ENCODE peak calls at places on chromosome 7, in seven cellular contexts. F, H, E, C, A, X and O are unnamed samples.

GRCh38 chr7:137751361-137752009 is 95.3 kb downstream of the DGKI start:
- DNase-seq in F (no peak), H (no peak), E (no peak), C (no peak), A (no peak), X (no peak), O (no peak)

GRCh38 chr7:150461520-150461919 is 11.1 kb downstream of the GIMAP8 start:
- DNase-seq in F (no peak), H (no peak), E (no peak), C (no peak), A (no peak), X (no peak), O (no peak)

GRCh38 chr7:66399566-66399965 is 194.4 kb downstream of the TPST1 start:
- DNase-seq in F (no peak), H (no peak), E (no peak), C (no peak), A (no peak), X (no peak), O (no peak)

GRCh38 chr7:110407706-110408105 is 683.2 kb upstream of the LRRN3 start:
- DNase-seq in F (no peak), H (no peak), E (no peak), C (no peak), A (no peak), X (no peak), O (no peak)

GRCh38 chr7:55488221-55488620 is 84.1 kb downstream of the VOPP1 start:
- DNase-seq in F (no peak), H (no peak), E (no peak), C (no peak), A (no peak), X (no peak), O (peak; percentile 63)

GRCh38 chr7:93156884-93157283 is 8.7 kb upstream of the SAMD9L start:
- DNase-seq in F (no peak), H (no peak), E (no peak), C (no peak), A (no peak), X (no peak), O (no peak)

GRCh38 chr7:151276651-151277590 is 28.4 kb upstream of the SMARCD3 start:
- DNase-seq in F (peak; percentile 86), H (peak; percentile 7), E (peak; percentile 23), C (peak; percentile 50), A (peak; percentile 32), X (no peak), O (peak; percentile 87)

GRCh38 chr7:137992738-137993394 is 9.0 kb downstream of the CREB3L2 start:
- DNase-seq in F (no peak), H (peak; percentile 78), E (no peak), C (no peak), A (no peak), X (no peak), O (no peak)

GRCh38 chr7:123242467-123243097 is 42.8 kb upstream of the SLC13A1 start:
- DNase-seq in F (no peak), H (no peak), E (no peak), C (no peak), A (no peak), X (no peak), O (no peak)

GRCh38 chr7:107020400-107020799 is 24.1 kb upstream of the PRKAR2B start:
- DNase-seq in F (no peak), H (no peak), E (no peak), C (no peak), A (no peak), X (no peak), O (no peak)

GRCh38 chr7:64574481-64575159 is 11.7 kb upstream of the ZNF680 start:
- DNase-seq in F (peak; percentile 81), H (no peak), E (no peak), C (no peak), A (no peak), X (peak; percentile 55), O (no peak)

GRCh38 chr7:35849158-35849831 is 48.4 kb downstream of the SEPTIN7 start:
- DNase-seq in F (peak; percentile 49), H (no peak), E (no peak), C (no peak), A (no peak), X (no peak), O (no peak)

GRCh38 chr7:134720091-134720935 is 59.1 kb upstream of the CALD1 start:
- DNase-seq in F (no peak), H (no peak), E (no peak), C (no peak), A (no peak), X (no peak), O (no peak)

GRCh38 chr7:108080094-108080656 is 50.0 kb downstream of the LAMB4 start:
- DNase-seq in F (no peak), H (no peak), E (no peak), C (no peak), A (no peak), X (no peak), O (no peak)

GRCh38 chr7:6128205-6128604 is 97.0 kb downstream of the ANKRD61 start:
- DNase-seq in F (no peak), H (no peak), E (no peak), C (no peak), A (no peak), X (no peak), O (no peak)

GRCh38 chr7:30911561-30911969 is at the start of gene AQP1:
- DNase-seq in F (no peak), H (no peak), E (no peak), C (no peak), A (no peak), X (no peak), O (no peak)

GRCh38 chr7:83546586-83546985 is 102.4 kb downstream of the SEMA3E start:
- DNase-seq in F (no peak), H (no peak), E (no peak), C (no peak), A (no peak), X (no peak), O (no peak)

GRCh38 chr7:155001756-155002410 is 1.0 kb downstream of the PAXIP1 start:
- DNase-seq in F (no peak), H (no peak), E (no peak), C (no peak), A (no peak), X (no peak), O (no peak)

GRCh38 chr7:155594961-155595366 is 48.6 kb upstream of the CNPY1 start:
- DNase-seq in F (peak; percentile 65), H (peak; percentile 80), E (peak; percentile 27), C (peak; percentile 21), A (no peak), X (no peak), O (no peak)

GRCh38 chr7:105073143-105073542 is 59.1 kb downstream of the KMT2E start:
- DNase-seq in F (no peak), H (no peak), E (no peak), C (no peak), A (no peak), X (no peak), O (no peak)
- H3K36me3 ChIP-seq in F (peaks cover 34% of the 10 kb centered on the region), H (peaks cover 5% of the 10 kb centered on the region), E (peaks cover 31% of the 10 kb centered on the region), C (peaks cover 96% of the 10 kb centered on the region), A (peaks cover 25% of the 10 kb centered on the region), X (peaks cover 55% of the 10 kb centered on the region), O (peaks cover 92% of the 10 kb centered on the region)

GRCh38 chr7:45670717-45671116 is 96.5 kb downstream of the ADCY1 start:
- DNase-seq in F (no peak), H (no peak), E (no peak), C (peak; percentile 13), A (no peak), X (no peak), O (peak; percentile 33)
- TF ChIP-seq POLR2AphosphoS5 in F (no peak), H (no peak), E (no peak), C (no peak), A (no peak), X (no peak), O (no peak)

GRCh38 chr7:44824894-44825526 is 22.9 kb downstream of the H2AZ2 start:
- DNase-seq in F (no peak), H (no peak), E (no peak), C (no peak), A (no peak), X (no peak), O (peak; percentile 44)
- H3K36me3 ChIP-seq in F (peaks cover 21% of the 10 kb centered on the region), H (peaks cover 6% of the 10 kb centered on the region), E (peaks cover 10% of the 10 kb centered on the region), C (peaks cover 44% of the 10 kb centered on the region), A (peaks cover 31% of the 10 kb centered on the region), X (peaks cover 3% of the 10 kb centered on the region), O (peaks cover 42% of the 10 kb centered on the region)

GRCh38 chr7:41117431-41117830 is 585.5 kb downstream of the INHBA start:
- DNase-seq in F (no peak), H (no peak), E (no peak), C (no peak), A (no peak), X (no peak), O (no peak)
- TF ChIP-seq POLR2AphosphoS5 in F (no peak), H (no peak), E (no peak), C (no peak), A (no peak), X (no peak), O (no peak)

GRCh38 chr7:129009437-129009836 is 45.5 kb downstream of the TNPO3 start:
- DNase-seq in F (no peak), H (no peak), E (no peak), C (no peak), A (no peak), X (no peak), O (no peak)
- H3K36me3 ChIP-seq in F (peaks cover 19% of the 10 kb centered on the region), H (peaks cover 6% of the 10 kb centered on the region), E (peaks cover 12% of the 10 kb centered on the region), C (peaks cover 58% of the 10 kb centered on the region), A (peaks cover 7% of the 10 kb centered on the region), X (peaks cover 22% of the 10 kb centered on the region), O (peaks cover 18% of the 10 kb centered on the region)

DNA sequence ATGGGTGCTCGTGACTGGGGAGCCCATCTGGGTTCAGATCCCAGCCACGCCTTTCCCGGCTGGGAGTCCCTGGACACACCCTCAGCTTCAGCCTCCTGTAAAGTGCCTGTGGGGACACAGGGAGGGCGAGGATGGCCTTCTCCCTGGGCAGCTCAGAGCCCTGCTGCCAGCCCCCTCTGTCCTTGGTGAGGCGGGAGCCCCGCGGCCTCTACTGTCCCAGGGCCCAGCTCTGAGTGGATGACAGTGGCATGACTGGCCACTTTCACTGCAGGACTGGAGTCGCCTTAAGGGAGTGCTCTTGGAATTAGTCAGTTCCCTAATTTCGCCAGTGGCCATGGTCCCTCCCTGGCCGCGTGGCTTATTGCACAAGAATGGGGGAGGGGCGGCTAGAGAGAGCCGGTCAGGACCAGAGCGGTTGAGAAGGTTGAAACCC is 4.6 kb downstream of the BRI3 start:
- DNase-seq in F (no peak), H (peak; percentile 30), E (no peak), C (peak; percentile 62), A (peak; percentile 68), X (no peak), O (peak; percentile 83)
- TF ChIP-seq POLR2AphosphoS5 in F (no peak), H (no peak), E (no peak), C (peak; percentile 50), A (peak; percentile 38), X (no peak), O (peak; percentile 59)